ENCODE peak calls at places on chromosomes 5 and 9, in four cellular contexts. R is GM12864, X is cardiac fibroblast, U is fibroblast of lung. O is an unnamed sample.

GRCh38 chr5:174000078-174000477 is 11.1 kb downstream of the C5orf47 start:
- DNase-seq in R (no peak), X (no peak), U (no peak), O (no peak)

GRCh38 chr9:96156578-96156977 is 145.4 kb downstream of the HSD17B3 start:
- DNase-seq in R (no peak), X (no peak), U (no peak), O (no peak)

GRCh38 chr5:148443998-148444397 is 60.2 kb downstream of the FBXO38 start:
- DNase-seq in R (peak), X (peak), U (peak), O (peak)

GRCh38 chr5:117788596-117788995 is 1199.8 kb downstream of the DTWD2 start:
- DNase-seq in R (no peak), X (peak), U (peak), O (no peak)

GRCh38 chr5:177526791-177527190 is 10.0 kb upstream of the DDX41 start:
- DNase-seq in R (no peak), X (no peak), U (no peak), O (no peak)

GRCh38 chr5:146544232-146544631 is 28.2 kb upstream of the GPR151 start:
- DNase-seq in R (no peak), X (no peak), U (no peak), O (no peak)

GRCh38 chr5:124402144-124402581 is 344.3 kb downstream of the ZNF608 start:
- DNase-seq in R (no peak), X (peak), U (peak), O (no peak)

GRCh38 chr5:147143215-147143614 is 91.6 kb upstream of the STK32A start:
- DNase-seq in R (no peak), X (no peak), U (no peak), O (no peak)

DNA sequence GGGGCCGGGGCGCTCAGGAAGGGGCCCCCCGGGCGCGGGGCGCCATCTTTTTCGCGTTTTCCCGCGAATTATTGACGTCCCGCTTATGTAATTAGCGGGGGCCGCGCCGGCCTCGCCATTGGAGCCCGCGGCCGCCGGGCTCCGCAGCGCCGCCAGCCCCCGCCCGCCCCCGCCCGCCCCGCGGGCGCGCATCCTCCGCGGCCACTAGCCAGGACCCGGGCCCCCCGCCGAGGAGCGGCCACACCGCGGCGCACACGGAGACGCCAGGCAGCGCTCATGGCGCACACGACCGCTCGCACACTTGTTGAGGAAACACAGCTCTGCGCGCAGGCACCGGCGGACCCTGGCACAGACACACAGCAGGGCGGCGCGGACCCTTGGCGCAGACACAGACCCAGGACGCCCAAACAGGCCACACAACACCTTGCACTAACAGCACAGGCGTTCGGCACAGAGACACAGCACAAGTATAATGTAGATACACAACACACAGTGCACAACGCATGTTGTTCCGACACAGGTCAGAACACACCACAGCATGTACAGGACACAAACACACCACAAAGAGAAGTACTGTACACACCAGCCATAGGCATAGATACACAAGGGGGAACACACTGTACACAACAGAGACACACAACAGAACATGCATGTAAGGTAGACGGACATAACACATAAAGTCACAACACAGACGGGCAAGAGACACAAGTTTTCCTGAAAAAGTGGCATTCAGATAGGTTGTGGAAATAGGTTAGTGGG is 467 bp upstream of the PHF19 start:
- DNase-seq in R (no peak), X (peak), U (peak), O (peak)
- TF ChIP-seq CTCF in R (peak), X (no peak), U (peak), O (peak)

DNA sequence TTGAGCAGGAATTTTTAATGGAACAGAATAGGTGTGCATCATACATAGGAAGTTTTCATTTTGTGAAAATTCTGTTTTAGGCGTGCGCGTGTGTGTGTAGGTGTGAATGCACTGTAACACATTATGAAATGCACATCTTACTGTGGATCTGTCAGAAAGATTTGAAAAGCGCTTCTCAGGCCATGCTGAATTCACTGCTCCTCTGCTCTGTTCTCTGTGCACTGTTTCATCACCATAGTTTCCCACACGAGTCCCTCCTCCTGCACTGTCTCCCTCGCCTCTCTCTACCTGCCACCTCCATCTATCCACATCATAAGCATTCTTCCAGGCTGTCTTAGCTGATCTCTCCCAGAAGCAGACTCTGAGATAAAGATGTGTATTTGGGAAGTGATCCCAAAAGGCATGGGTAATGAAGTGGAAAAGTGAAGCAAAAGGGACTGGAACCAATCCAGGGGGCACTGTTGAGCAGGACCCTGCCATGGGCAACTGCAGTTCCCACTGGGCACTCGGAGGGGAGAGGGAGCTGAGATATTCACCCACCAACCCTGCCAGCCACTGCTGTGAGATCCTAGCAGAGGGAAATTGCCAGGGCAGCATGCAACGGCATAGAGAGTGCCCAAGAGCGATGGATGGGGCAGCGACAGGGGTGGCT is 65.9 kb downstream of the GABBR2 start:
- DNase-seq in R (no peak), X (no peak), U (no peak), O (no peak)
- TF ChIP-seq CTCF in R (no peak), X (no peak), U (no peak), O (no peak)

GRCh38 chr9:113587471-113588031 is 124.0 kb downstream of the RGS3 start:
- DNase-seq in R (no peak), X (peak), U (no peak), O (no peak)
- TF ChIP-seq CTCF in R (peak), X (peak), U (peak), O (no peak)

DNA sequence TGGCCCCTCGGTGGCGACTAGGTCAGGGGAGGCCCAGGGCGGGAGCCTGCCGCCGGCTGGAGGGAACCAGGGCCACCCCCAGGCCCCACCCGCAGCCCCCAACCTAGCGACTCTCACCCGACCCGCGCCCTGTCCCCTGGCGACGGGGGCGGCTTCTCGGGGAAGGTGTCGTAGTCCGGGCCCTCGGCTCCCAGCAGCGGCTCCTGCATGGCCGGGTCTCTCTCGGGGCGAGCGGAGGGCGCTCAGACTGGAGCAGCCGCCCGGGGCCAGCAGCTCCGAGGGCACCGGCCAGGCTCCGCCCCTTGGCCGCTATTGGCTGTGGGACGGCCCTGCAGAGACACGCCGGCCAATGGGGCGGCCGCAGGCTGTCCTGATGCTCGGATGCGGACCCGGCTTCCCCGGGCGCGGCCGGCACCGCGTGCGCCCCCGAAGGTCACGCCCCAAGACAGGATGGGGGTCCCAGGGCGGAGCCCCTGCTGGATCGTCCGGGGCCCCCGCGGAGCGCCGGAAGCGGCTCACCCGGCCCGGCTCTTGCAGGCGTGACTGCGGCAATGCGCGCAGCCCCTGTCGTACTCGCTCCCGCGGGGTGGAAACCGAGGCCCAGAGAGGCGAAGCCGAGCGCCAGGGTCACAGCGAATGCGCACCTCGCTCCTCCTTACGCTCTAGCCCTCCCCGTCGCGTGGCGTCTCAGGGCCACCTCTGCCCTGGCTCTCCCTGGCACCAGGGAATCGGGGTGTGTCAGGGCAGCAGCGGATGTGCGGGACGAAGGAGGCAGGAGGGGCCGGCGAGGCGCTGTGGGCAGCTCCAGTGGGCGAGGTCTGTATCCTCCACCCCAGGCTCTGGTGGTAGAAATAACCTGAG is at the start of gene SLC2A6:
- DNase-seq in R (peak), X (peak), U (peak), O (peak)
- TF ChIP-seq CTCF in R (no peak), X (no peak), U (no peak), O (no peak)

GRCh38 chr5:7881091-7881490 is 12.1 kb downstream of the MTRR start:
- DNase-seq in R (no peak), X (no peak), U (no peak), O (no peak)
- TF ChIP-seq CTCF in R (peak), X (no peak), U (no peak), O (no peak)

GRCh38 chr9:112166176-112167140 is 8.6 kb downstream of the SUSD1 start:
- DNase-seq in R (no peak), X (no peak), U (peak), O (no peak)
- TF ChIP-seq CTCF in R (no peak), X (peak), U (no peak), O (no peak)

GRCh38 chr9:108271236-108271635 is 584.5 kb downstream of the ACTL7B start:
- DNase-seq in R (no peak), X (no peak), U (no peak), O (no peak)

GRCh38 chr9:108271646-108272349 is 584.0 kb downstream of the ACTL7B start:
- DNase-seq in R (no peak), X (peak), U (peak), O (no peak)

GRCh38 chr9:108270041-108270440 is 585.7 kb downstream of the ACTL7B start:
- DNase-seq in R (no peak), X (no peak), U (no peak), O (no peak)

GRCh38 chr9:108273988-108274387 is 581.8 kb downstream of the ACTL7B start:
- DNase-seq in R (no peak), X (peak), U (no peak), O (no peak)

DNA sequence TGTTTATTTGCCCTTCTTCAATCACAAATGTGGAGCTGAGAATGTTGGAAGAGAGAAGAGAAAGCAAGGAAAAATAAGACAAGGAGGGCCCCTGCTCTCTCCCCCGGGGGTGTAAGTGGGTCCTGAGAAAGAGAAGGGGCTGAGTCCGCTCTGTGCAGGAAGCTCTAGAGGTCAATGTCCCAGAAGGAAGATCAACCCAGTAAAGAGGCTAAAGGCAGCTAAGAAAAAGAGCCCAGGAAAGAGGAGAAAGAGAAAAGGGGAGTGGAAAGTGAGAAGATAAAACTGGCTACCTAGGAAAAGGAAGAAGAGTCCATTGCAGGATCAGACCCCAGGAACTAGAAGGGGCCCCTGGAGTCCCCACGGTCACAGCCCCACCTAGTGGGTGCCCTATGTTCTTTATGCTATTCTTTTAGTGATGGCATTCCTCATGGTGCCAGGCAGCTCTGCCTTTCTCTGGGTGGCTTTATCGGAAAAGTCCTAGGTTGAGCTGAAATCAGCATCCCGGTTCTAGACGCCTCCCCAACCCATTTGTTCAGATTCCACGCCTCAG is 583.4 kb downstream of the ACTL7B start:
- DNase-seq in R (no peak), X (peak), U (peak), O (peak)
- TF ChIP-seq CTCF in R (peak), X (peak), U (peak), O (peak)